ENCODE peak calls at places on chromosomes 16 and 17, in ten cellular contexts. N is hepatocyte, L is psoas muscle, M is choroid plexus epithelial cell, V is lower lobe of right lung, U is GM12865, O is heart right ventricle, F is upper lobe of right lung, I is astrocyte, J is GM13977. B is an unnamed sample.

GRCh38 chr17:76270770-76271668 is 5.9 kb downstream of the UBALD2 start:
- DNase-seq in J (no peak), V (no peak), L (no peak), N (no peak), O (no peak), I (no peak), U (peak; percentile 75), M (no peak), F (no peak), B (no peak)

GRCh38 chr17:78787444-78787843 is 5.4 kb upstream of the CYTH1 start:
- DNase-seq in N (no peak), U (peak; percentile 70), J (no peak), F (peak; percentile 3), V (no peak), O (no peak), L (no peak), M (no peak), I (no peak), B (no peak)

GRCh38 chr17:42647778-42648177 is 11.3 kb upstream of the TUBG2 start:
- DNase-seq in V (no peak), U (peak; percentile 59), O (no peak), J (no peak), F (no peak), M (no peak), L (no peak), N (no peak), I (no peak), B (no peak)

GRCh38 chr17:68401288-68401687 is 56.0 kb downstream of the WIPI1 start:
- DNase-seq in U (no peak), I (no peak), O (no peak), F (no peak), L (no peak), J (no peak), N (no peak), M (no peak), V (no peak), B (no peak)

GRCh38 chr17:1147664-1148063 is 32.1 kb downstream of the ABR start:
- DNase-seq in V (no peak), U (no peak), L (peak; percentile 17), I (peak; percentile 49), N (peak; percentile 79), J (no peak), M (peak; percentile 68), O (no peak), F (no peak), B (peak; percentile 43)

GRCh38 chr16:28188085-28188916 is 23.5 kb downstream of the XPO6 start:
- DNase-seq in M (peak; percentile 28), J (peak; percentile 59), F (no peak), N (no peak), O (no peak), V (no peak), L (no peak), U (peak; percentile 86), I (no peak), B (peak; percentile 43)

GRCh38 chr17:50396261-50397110 is 837 bp downstream of the LRRC59 start:
- DNase-seq in N (peak; percentile 67), V (peak; percentile 70), I (peak; percentile 56), F (peak; percentile 76), J (no peak), M (peak; percentile 65), O (no peak), U (peak; percentile 42), L (peak; percentile 59), B (peak; percentile 26)

GRCh38 chr16:26993988-26994387 is 72.7 kb upstream of the C16orf82 start:
- DNase-seq in L (no peak), F (no peak), M (peak; percentile 37), U (no peak), O (no peak), N (no peak), V (no peak), J (no peak), I (no peak), B (peak; percentile 52)

GRCh38 chr16:87172632-87173031 is 144.6 kb downstream of the C16orf95 start:
- DNase-seq in J (no peak), M (no peak), I (no peak), N (no peak), F (no peak), V (no peak), U (no peak), L (no peak), O (no peak), B (no peak)

GRCh38 chr17:63537001-63537400 is 13.3 kb upstream of the DCAF7 start:
- DNase-seq in N (no peak), F (peak; percentile 31), V (peak; percentile 3), I (no peak), O (no peak), L (no peak), J (no peak), U (no peak), M (no peak), B (no peak)

GRCh38 chr16:57766714-57767348 is 31.3 kb downstream of the KATNB1 start:
- DNase-seq in I (no peak), F (no peak), L (peak; percentile 7), M (no peak), U (no peak), O (no peak), V (peak; percentile 39), J (no peak), N (no peak), B (no peak)

GRCh38 chr16:3659200-3659599 is 4.7 kb downstream of the DNASE1 start:
- DNase-seq in O (no peak), U (no peak), J (no peak), M (peak; percentile 37), N (no peak), F (no peak), V (no peak), I (peak; percentile 14), L (no peak), B (no peak)

GRCh38 chr17:52235416-52235960 is 77.0 kb upstream of the CA10 start:
- DNase-seq in J (no peak), F (no peak), U (no peak), M (no peak), N (no peak), L (no peak), O (no peak), I (no peak), V (no peak), B (no peak)

GRCh38 chr17:16968786-16969185 is 3.1 kb downstream of the TNFRSF13B start:
- DNase-seq in O (no peak), L (no peak), V (no peak), J (no peak), U (peak; percentile 62), F (no peak), I (no peak), M (no peak), N (no peak), B (no peak)
- TF ChIP-seq CTCF in O (no peak), L (no peak), V (no peak), J (no peak), U (no peak), F (no peak), I (no peak), M (no peak), N (no peak), B (no peak)

GRCh38 chr17:74408830-74409229 is 23.1 kb upstream of the GPRC5C start:
- DNase-seq in U (no peak), V (peak; percentile 65), M (no peak), N (no peak), J (no peak), F (no peak), O (no peak), I (no peak), L (no peak), B (no peak)

GRCh38 chr17:74404802-74405201 is 27.1 kb upstream of the GPRC5C start:
- DNase-seq in U (no peak), V (no peak), J (no peak), M (no peak), O (no peak), L (no peak), I (no peak), F (no peak), N (no peak), B (no peak)

GRCh38 chr17:74410001-74410443 is 21.9 kb upstream of the GPRC5C start:
- DNase-seq in U (peak; percentile 15), J (no peak), F (no peak), V (no peak), M (no peak), I (no peak), O (no peak), L (no peak), N (no peak), B (no peak)

GRCh38 chr17:74407384-74407783 is 24.5 kb upstream of the GPRC5C start:
- DNase-seq in I (no peak), N (no peak), V (no peak), L (peak; percentile 34), O (no peak), J (no peak), M (no peak), U (no peak), F (no peak), B (no peak)

GRCh38 chr17:74408262-74408661 is 23.6 kb upstream of the GPRC5C start:
- DNase-seq in O (no peak), V (peak; percentile 57), N (peak; percentile 68), I (peak; percentile 41), U (peak; percentile 20), J (no peak), L (peak; percentile 33), F (peak; percentile 72), M (peak; percentile 14), B (no peak)
- TF ChIP-seq CTCF in O (no peak), V (no peak), N (peak; percentile 23), I (no peak), U (no peak), J (peak; percentile 49), L (no peak), F (no peak), M (no peak), B (no peak)

DNA sequence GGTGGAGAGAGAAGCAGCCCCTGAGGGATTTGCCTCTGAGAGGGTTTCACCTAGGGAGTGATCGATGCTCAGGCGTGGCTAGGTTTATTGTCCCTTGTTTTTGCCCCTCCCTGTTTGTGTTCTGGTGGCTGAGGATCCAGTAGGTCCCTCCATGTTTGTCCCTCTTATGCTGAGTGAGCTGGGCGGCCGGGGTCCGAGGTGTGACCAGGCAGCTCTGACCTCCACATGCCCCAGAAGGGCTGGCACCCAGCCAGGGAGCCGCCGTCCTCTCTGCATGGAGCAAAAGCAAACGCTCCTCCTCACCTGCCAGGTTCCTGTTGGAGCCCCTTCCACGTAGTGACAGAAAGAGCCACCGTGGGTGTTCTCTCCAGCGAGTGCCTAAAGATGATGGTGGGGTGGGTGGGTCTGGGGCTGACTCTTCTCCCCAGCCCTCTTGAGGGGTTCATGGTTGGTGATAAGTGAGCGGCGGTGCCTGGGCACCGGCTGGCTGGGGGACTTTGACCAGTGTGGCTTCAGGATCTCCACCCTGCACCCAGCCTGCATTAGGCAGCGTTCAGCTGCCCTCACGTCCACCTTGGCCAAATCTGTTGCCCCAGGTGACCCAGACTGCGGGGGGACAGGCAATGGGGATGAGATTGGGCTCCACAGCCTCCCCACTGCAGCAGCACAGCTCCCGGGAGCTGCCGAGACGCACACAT is 14.1 kb upstream of the NUDT16L1 start:
- DNase-seq in F (no peak), L (no peak), N (no peak), V (peak; percentile 75), U (no peak), M (no peak), I (no peak), J (no peak), O (peak; percentile 59), B (no peak)
- TF ChIP-seq CTCF in F (no peak), L (no peak), N (no peak), V (no peak), U (no peak), M (no peak), I (no peak), J (no peak), O (no peak), B (no peak)

GRCh38 chr16:61435356-61435755 is 600.9 kb downstream of the CDH8 start:
- DNase-seq in I (no peak), M (peak; percentile 1), V (no peak), O (no peak), F (no peak), L (no peak), J (no peak), N (no peak), U (no peak), B (no peak)

GRCh38 chr16:61432421-61432820 is 603.8 kb downstream of the CDH8 start:
- DNase-seq in V (no peak), U (no peak), N (no peak), O (no peak), I (no peak), J (no peak), F (no peak), M (peak; percentile 7), L (no peak), B (no peak)
- TF ChIP-seq CTCF in V (peak; percentile 17), U (no peak), N (peak; percentile 31), O (no peak), I (no peak), J (no peak), F (no peak), M (no peak), L (no peak), B (no peak)

B was measured in HFFc6.